ENCODE peak calls at places on chromosome 5, in seven cellular contexts. One of them, this sample, is unnamed.

GRCh38 chr5:95738069-95738468 is 6.9 kb downstream of the RHOBTB3 start:
- DNase-seq in IMR-90: no peak
- DNase-seq in H9: no peak
- DNase-seq in neuronal stem cell: no peak
- DNase-seq in trophoblast cell: no peak
- DNase-seq in H1: no peak
- DNase-seq in mesenchymal stem cell: no peak
- DNase-seq in this sample: no peak

GRCh38 chr5:40879163-40879942 is 29.9 kb upstream of the C7 start:
- DNase-seq in IMR-90: peak; percentile 45
- DNase-seq in H9: no peak
- DNase-seq in neuronal stem cell: no peak
- DNase-seq in trophoblast cell: peak; percentile 60
- DNase-seq in H1: no peak
- DNase-seq in mesenchymal stem cell: peak; percentile 33
- DNase-seq in this sample: peak; percentile 9

GRCh38 chr5:67494186-67494842 is 297.7 kb upstream of the CD180 start:
- DNase-seq in IMR-90: no peak
- DNase-seq in H9: no peak
- DNase-seq in neuronal stem cell: no peak
- DNase-seq in trophoblast cell: peak; percentile 25
- DNase-seq in H1: no peak
- DNase-seq in mesenchymal stem cell: no peak
- DNase-seq in this sample: no peak

GRCh38 chr5:65981548-65981947 is 55.2 kb downstream of the ERBIN start:
- DNase-seq in IMR-90: no peak
- DNase-seq in H9: no peak
- DNase-seq in neuronal stem cell: no peak
- DNase-seq in trophoblast cell: no peak
- DNase-seq in H1: no peak
- DNase-seq in mesenchymal stem cell: no peak
- DNase-seq in this sample: peak; percentile 87

GRCh38 chr5:175517824-175518450 is 39.6 kb downstream of the SFXN1 start:
- DNase-seq in IMR-90: peak; percentile 95
- DNase-seq in H9: no peak
- DNase-seq in neuronal stem cell: no peak
- DNase-seq in trophoblast cell: peak; percentile 42
- DNase-seq in H1: no peak
- DNase-seq in mesenchymal stem cell: peak; percentile 79
- DNase-seq in this sample: no peak

GRCh38 chr5:119353686-119354366 is 2.0 kb upstream of the TNFAIP8 start:
- DNase-seq in IMR-90: no peak
- DNase-seq in H9: no peak
- DNase-seq in neuronal stem cell: no peak
- DNase-seq in trophoblast cell: no peak
- DNase-seq in H1: no peak
- DNase-seq in mesenchymal stem cell: no peak
- DNase-seq in this sample: no peak

GRCh38 chr5:53923969-53924876 is 363.8 kb downstream of the NDUFS4 start:
- DNase-seq in IMR-90: peak; percentile 62
- DNase-seq in H9: no peak
- DNase-seq in neuronal stem cell: no peak
- DNase-seq in trophoblast cell: no peak
- DNase-seq in H1: no peak
- DNase-seq in mesenchymal stem cell: peak; percentile 9
- DNase-seq in this sample: no peak

GRCh38 chr5:78534148-78535009 is 114.2 kb downstream of the LHFPL2 start:
- DNase-seq in IMR-90: peak; percentile 72
- DNase-seq in H9: no peak
- DNase-seq in neuronal stem cell: no peak
- DNase-seq in trophoblast cell: peak; percentile 43
- DNase-seq in H1: no peak
- DNase-seq in mesenchymal stem cell: peak; percentile 82
- DNase-seq in this sample: no peak

GRCh38 chr5:116395708-116396203 is 178.9 kb downstream of the SEMA6A start:
- DNase-seq in IMR-90: no peak
- DNase-seq in H9: no peak
- DNase-seq in neuronal stem cell: no peak
- DNase-seq in trophoblast cell: peak; percentile 1
- DNase-seq in H1: no peak
- DNase-seq in mesenchymal stem cell: no peak
- DNase-seq in this sample: peak; percentile 56

GRCh38 chr5:34915856-34916192 is 313 bp downstream of the BRIX1 start:
- DNase-seq in IMR-90: no peak
- DNase-seq in H9: no peak
- DNase-seq in neuronal stem cell: no peak
- DNase-seq in trophoblast cell: no peak
- DNase-seq in H1: no peak
- DNase-seq in mesenchymal stem cell: no peak
- DNase-seq in this sample: no peak

GRCh38 chr5:59351076-59351794 is 542.3 kb downstream of the PDE4D start:
- DNase-seq in IMR-90: peak; percentile 29
- DNase-seq in H9: no peak
- DNase-seq in neuronal stem cell: no peak
- DNase-seq in trophoblast cell: no peak
- DNase-seq in H1: no peak
- DNase-seq in mesenchymal stem cell: no peak
- DNase-seq in this sample: no peak

GRCh38 chr5:64229163-64229774 is 63.6 kb downstream of the RNF180 start:
- DNase-seq in IMR-90: peak; percentile 39
- DNase-seq in H9: no peak
- DNase-seq in neuronal stem cell: peak; percentile 39
- DNase-seq in trophoblast cell: peak; percentile 70
- DNase-seq in H1: no peak
- DNase-seq in mesenchymal stem cell: peak; percentile 38
- DNase-seq in this sample: peak; percentile 30

GRCh38 chr5:125117556-125117955 is 371.1 kb upstream of the ZNF608 start:
- DNase-seq in IMR-90: peak; percentile 56
- DNase-seq in H9: no peak
- DNase-seq in neuronal stem cell: no peak
- DNase-seq in trophoblast cell: no peak
- DNase-seq in H1: no peak
- DNase-seq in mesenchymal stem cell: no peak
- DNase-seq in this sample: no peak

GRCh38 chr5:41656597-41656996 is 146.2 kb upstream of the PLCXD3 start:
- DNase-seq in IMR-90: no peak
- DNase-seq in H9: no peak
- DNase-seq in neuronal stem cell: no peak
- DNase-seq in trophoblast cell: peak; percentile 97
- DNase-seq in H1: no peak
- DNase-seq in mesenchymal stem cell: no peak
- DNase-seq in this sample: peak; percentile 54

GRCh38 chr5:118933703-118934102 is 54.6 kb downstream of the DTWD2 start:
- DNase-seq in IMR-90: no peak
- DNase-seq in H9: no peak
- DNase-seq in neuronal stem cell: no peak
- DNase-seq in trophoblast cell: no peak
- DNase-seq in H1: no peak
- DNase-seq in mesenchymal stem cell: no peak
- DNase-seq in this sample: no peak

GRCh38 chr5:142826741-142827492 is 56.7 kb downstream of the ARHGAP26 start:
- DNase-seq in IMR-90: peak; percentile 75
- DNase-seq in H9: no peak
- DNase-seq in neuronal stem cell: no peak
- DNase-seq in trophoblast cell: peak; percentile 79
- DNase-seq in H1: no peak
- DNase-seq in mesenchymal stem cell: no peak
- DNase-seq in this sample: no peak

GRCh38 chr5:14183187-14183939 is 40.2 kb downstream of the TRIO start:
- DNase-seq in IMR-90: no peak
- DNase-seq in H9: no peak
- DNase-seq in neuronal stem cell: no peak
- DNase-seq in trophoblast cell: peak; percentile 30
- DNase-seq in H1: no peak
- DNase-seq in mesenchymal stem cell: peak; percentile 50
- DNase-seq in this sample: no peak

GRCh38 chr5:3619584-3619983 is 24.0 kb downstream of the IRX1 start:
- DNase-seq in IMR-90: no peak
- DNase-seq in H9: no peak
- DNase-seq in neuronal stem cell: no peak
- DNase-seq in trophoblast cell: no peak
- DNase-seq in H1: no peak
- DNase-seq in mesenchymal stem cell: no peak
- DNase-seq in this sample: no peak

GRCh38 chr5:3613726-3614125 is 18.1 kb downstream of the IRX1 start:
- DNase-seq in IMR-90: no peak
- DNase-seq in H9: no peak
- DNase-seq in neuronal stem cell: no peak
- DNase-seq in trophoblast cell: no peak
- DNase-seq in H1: no peak
- DNase-seq in mesenchymal stem cell: no peak
- DNase-seq in this sample: no peak

GRCh38 chr5:3612561-3613175 is 17.0 kb downstream of the IRX1 start:
- DNase-seq in IMR-90: no peak
- DNase-seq in H9: no peak
- DNase-seq in neuronal stem cell: no peak
- DNase-seq in trophoblast cell: no peak
- DNase-seq in H1: no peak
- DNase-seq in mesenchymal stem cell: no peak
- DNase-seq in this sample: no peak

GRCh38 chr5:3615217-3615616 is 19.6 kb downstream of the IRX1 start:
- DNase-seq in IMR-90: no peak
- DNase-seq in H9: no peak
- DNase-seq in neuronal stem cell: no peak
- DNase-seq in trophoblast cell: no peak
- DNase-seq in H1: no peak
- DNase-seq in mesenchymal stem cell: no peak
- DNase-seq in this sample: no peak

DNA sequence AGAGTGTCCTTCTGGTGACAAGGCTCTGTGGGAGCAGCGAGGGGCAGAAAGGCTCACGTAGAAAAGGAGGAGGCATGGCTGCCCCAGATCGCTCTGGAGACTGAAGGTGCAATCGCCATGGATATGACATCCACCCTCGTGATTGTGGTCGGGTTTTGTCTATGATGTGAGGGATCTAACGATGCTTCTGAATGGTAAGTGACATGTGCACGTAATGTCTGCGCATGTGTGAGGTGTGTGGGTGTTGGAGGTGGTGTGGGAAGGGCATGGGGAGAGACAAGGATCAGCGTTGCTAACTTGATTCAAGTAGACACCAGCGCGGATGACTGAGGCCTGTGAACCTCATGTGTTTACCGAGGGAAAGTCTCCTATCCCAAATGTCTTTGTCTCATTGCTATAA is 20.2 kb downstream of the IRX1 start:
- DNase-seq in IMR-90: no peak
- DNase-seq in H9: no peak
- DNase-seq in neuronal stem cell: no peak
- DNase-seq in trophoblast cell: no peak
- DNase-seq in H1: no peak
- DNase-seq in mesenchymal stem cell: no peak
- DNase-seq in this sample: no peak
- H2BK120ac ChIP-seq in IMR-90: no peak overlapping the region
- H2BK120ac ChIP-seq in H9: no peak overlapping the region
- H2BK120ac ChIP-seq in neuronal stem cell: no peak overlapping the region
- H2BK120ac ChIP-seq in trophoblast cell: no peak overlapping the region
- H2BK120ac ChIP-seq in H1: no peak overlapping the region
- H2BK120ac ChIP-seq in mesenchymal stem cell: no peak overlapping the region
- H2BK120ac ChIP-seq in this sample: no peak overlapping the region

DNA sequence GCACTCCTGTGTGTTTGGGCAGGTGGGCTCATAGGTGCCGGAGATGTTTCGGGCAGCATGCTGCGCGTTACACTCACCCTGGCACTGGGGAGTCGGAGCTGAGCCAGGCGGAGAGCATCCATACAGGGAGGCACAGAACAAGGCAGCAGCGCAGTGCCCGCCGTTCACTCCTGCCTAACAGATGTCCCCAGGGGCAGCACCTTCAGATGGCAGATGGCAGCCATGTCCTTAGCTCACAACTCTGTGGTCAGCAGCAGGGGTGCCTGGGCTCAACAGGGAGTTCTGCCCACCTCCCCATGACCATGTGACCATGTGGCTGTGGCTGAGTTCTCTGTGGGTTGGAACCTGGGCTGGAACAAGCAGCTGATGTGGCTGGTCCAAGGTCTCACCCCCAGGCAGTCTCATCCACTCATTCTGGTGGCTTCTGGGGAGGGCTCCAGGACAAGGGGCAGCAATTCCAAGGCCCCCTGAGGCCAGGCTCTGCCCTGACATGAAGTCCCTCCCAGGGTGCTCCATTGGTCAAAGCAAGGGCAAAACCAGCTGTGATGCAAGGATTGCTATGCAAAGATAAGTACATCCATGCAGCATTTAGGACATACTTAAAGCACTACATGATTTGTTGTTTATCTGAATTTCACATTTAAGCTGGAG is 64.2 kb downstream of the MRPL36 start:
- DNase-seq in IMR-90: no peak
- DNase-seq in H9: peak; percentile 23
- DNase-seq in neuronal stem cell: no peak
- DNase-seq in trophoblast cell: no peak
- DNase-seq in H1: no peak
- DNase-seq in mesenchymal stem cell: no peak
- DNase-seq in this sample: no peak
- H2AK5ac ChIP-seq in IMR-90: no peak overlapping the region
- H2AK5ac ChIP-seq in H9: no peak overlapping the region
- H2AK5ac ChIP-seq in neuronal stem cell: no peak overlapping the region
- H2AK5ac ChIP-seq in trophoblast cell: no peak overlapping the region
- H2AK5ac ChIP-seq in H1: no peak overlapping the region
- H2AK5ac ChIP-seq in mesenchymal stem cell: no peak overlapping the region
- H2AK5ac ChIP-seq in this sample: no peak overlapping the region

DNA sequence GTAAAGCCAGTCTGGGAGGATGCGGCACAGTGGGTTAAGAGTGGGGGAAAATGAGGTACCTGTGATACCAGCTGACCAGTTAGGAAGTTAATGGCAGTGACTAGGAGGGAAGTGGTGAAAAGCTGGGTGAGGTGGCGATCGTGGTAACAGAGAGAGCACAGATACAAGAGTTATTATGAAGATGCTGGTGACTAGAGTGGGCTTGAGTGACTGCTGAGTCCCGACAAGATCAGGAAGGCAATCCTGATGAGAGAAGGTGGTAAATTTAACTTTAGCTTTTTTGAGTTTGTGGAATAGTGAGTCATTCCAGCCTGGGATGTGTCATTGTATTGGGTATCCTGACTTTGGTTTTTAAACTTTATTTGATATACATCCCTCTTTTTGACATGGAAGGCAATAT is 38.8 kb downstream of the CMYA5 start:
- DNase-seq in IMR-90: peak; percentile 1
- DNase-seq in H9: no peak
- DNase-seq in neuronal stem cell: no peak
- DNase-seq in trophoblast cell: peak; percentile 10
- DNase-seq in H1: no peak
- DNase-seq in mesenchymal stem cell: no peak
- DNase-seq in this sample: no peak
- H2BK120ac ChIP-seq in IMR-90: no peak overlapping the region
- H2BK120ac ChIP-seq in H9: no peak overlapping the region
- H2BK120ac ChIP-seq in neuronal stem cell: no peak overlapping the region
- H2BK120ac ChIP-seq in trophoblast cell: no peak overlapping the region
- H2BK120ac ChIP-seq in H1: no peak overlapping the region
- H2BK120ac ChIP-seq in mesenchymal stem cell: no peak overlapping the region
- H2BK120ac ChIP-seq in this sample: no peak overlapping the region

GRCh38 chr5:8227114-8227513 is 358.2 kb downstream of the MTRR start:
- DNase-seq in IMR-90: no peak
- DNase-seq in H9: no peak
- DNase-seq in neuronal stem cell: no peak
- DNase-seq in trophoblast cell: no peak
- DNase-seq in H1: no peak
- DNase-seq in mesenchymal stem cell: no peak
- DNase-seq in this sample: no peak

GRCh38 chr5:8229551-8229950 is 360.6 kb downstream of the MTRR start:
- DNase-seq in IMR-90: no peak
- DNase-seq in H9: no peak
- DNase-seq in neuronal stem cell: no peak
- DNase-seq in trophoblast cell: no peak
- DNase-seq in H1: no peak
- DNase-seq in mesenchymal stem cell: no peak
- DNase-seq in this sample: no peak

GRCh38 chr5:8226148-8226547 is 357.2 kb downstream of the MTRR start:
- DNase-seq in IMR-90: no peak
- DNase-seq in H9: no peak
- DNase-seq in neuronal stem cell: no peak
- DNase-seq in trophoblast cell: no peak
- DNase-seq in H1: no peak
- DNase-seq in mesenchymal stem cell: no peak
- DNase-seq in this sample: no peak
- H2AK5ac ChIP-seq in IMR-90: no peak overlapping the region
- H2AK5ac ChIP-seq in H9: no peak overlapping the region
- H2AK5ac ChIP-seq in neuronal stem cell: no peak overlapping the region
- H2AK5ac ChIP-seq in trophoblast cell: no peak overlapping the region
- H2AK5ac ChIP-seq in H1: no peak overlapping the region
- H2AK5ac ChIP-seq in mesenchymal stem cell: no peak overlapping the region
- H2AK5ac ChIP-seq in this sample: no peak overlapping the region